ENCODE peak calls at places on chromosomes 13 and 19, in seven cellular contexts. One of them, this sample, is unnamed.

GRCh38 chr13:23159205-23159586 is 21.6 kb upstream of the SGCG start:
- DNase-seq in non-pigmented ciliary epithelial cell: peak
- DNase-seq in activated T-cell treated with anti-CD3 and anti-CD28 coated beads for 1 hour: no peak
- DNase-seq in brain microvascular endothelial cell: peak
- DNase-seq in mucosa of descending colon: no peak
- DNase-seq in stimulated activated CD8-positive, alpha-beta memory T cell treated with anti-CD3 and anti-CD28 coated beads, Interleukin-2, amount 100 ng/mL, for 1 hour: no peak
- DNase-seq in WTC11: peak
- DNase-seq in this sample: no peak

GRCh38 chr13:100339411-100339935 is 249.1 kb downstream of the GGACT start:
- DNase-seq in stimulated activated CD8-positive, alpha-beta memory T cell treated with anti-CD3 and anti-CD28 coated beads, Interleukin-2, amount 100 ng/mL, for 1 hour: no peak
- DNase-seq in non-pigmented ciliary epithelial cell: no peak
- DNase-seq in brain microvascular endothelial cell: no peak
- DNase-seq in WTC11: no peak
- DNase-seq in activated T-cell treated with anti-CD3 and anti-CD28 coated beads for 1 hour: no peak
- DNase-seq in mucosa of descending colon: no peak
- DNase-seq in this sample: no peak

GRCh38 chr13:94705081-94705751 is 7.1 kb downstream of the SOX21 start:
- DNase-seq in activated T-cell treated with anti-CD3 and anti-CD28 coated beads for 1 hour: no peak
- DNase-seq in non-pigmented ciliary epithelial cell: no peak
- DNase-seq in mucosa of descending colon: no peak
- DNase-seq in stimulated activated CD8-positive, alpha-beta memory T cell treated with anti-CD3 and anti-CD28 coated beads, Interleukin-2, amount 100 ng/mL, for 1 hour: no peak
- DNase-seq in brain microvascular endothelial cell: no peak
- DNase-seq in WTC11: peak
- DNase-seq in this sample: no peak

GRCh38 chr13:37448072-37448471 is 150.5 kb downstream of the POSTN start:
- DNase-seq in stimulated activated CD8-positive, alpha-beta memory T cell treated with anti-CD3 and anti-CD28 coated beads, Interleukin-2, amount 100 ng/mL, for 1 hour: no peak
- DNase-seq in WTC11: no peak
- DNase-seq in activated T-cell treated with anti-CD3 and anti-CD28 coated beads for 1 hour: no peak
- DNase-seq in non-pigmented ciliary epithelial cell: no peak
- DNase-seq in brain microvascular endothelial cell: no peak
- DNase-seq in mucosa of descending colon: no peak
- DNase-seq in this sample: no peak

GRCh38 chr19:54415208-54415900 is at the start of gene TTYH1:
- DNase-seq in stimulated activated CD8-positive, alpha-beta memory T cell treated with anti-CD3 and anti-CD28 coated beads, Interleukin-2, amount 100 ng/mL, for 1 hour: no peak
- DNase-seq in brain microvascular endothelial cell: no peak
- DNase-seq in WTC11: peak
- DNase-seq in non-pigmented ciliary epithelial cell: no peak
- DNase-seq in mucosa of descending colon: no peak
- DNase-seq in activated T-cell treated with anti-CD3 and anti-CD28 coated beads for 1 hour: peak
- DNase-seq in this sample: no peak

GRCh38 chr13:94444826-94445225 is 34.7 kb downstream of the DCT start:
- DNase-seq in non-pigmented ciliary epithelial cell: no peak
- DNase-seq in mucosa of descending colon: no peak
- DNase-seq in brain microvascular endothelial cell: no peak
- DNase-seq in activated T-cell treated with anti-CD3 and anti-CD28 coated beads for 1 hour: no peak
- DNase-seq in WTC11: no peak
- DNase-seq in stimulated activated CD8-positive, alpha-beta memory T cell treated with anti-CD3 and anti-CD28 coated beads, Interleukin-2, amount 100 ng/mL, for 1 hour: no peak
- DNase-seq in this sample: no peak

GRCh38 chr13:44271915-44272341 is 101.7 kb upstream of the SERP2 start:
- DNase-seq in non-pigmented ciliary epithelial cell: no peak
- DNase-seq in activated T-cell treated with anti-CD3 and anti-CD28 coated beads for 1 hour: no peak
- DNase-seq in mucosa of descending colon: no peak
- DNase-seq in stimulated activated CD8-positive, alpha-beta memory T cell treated with anti-CD3 and anti-CD28 coated beads, Interleukin-2, amount 100 ng/mL, for 1 hour: no peak
- DNase-seq in WTC11: no peak
- DNase-seq in brain microvascular endothelial cell: no peak
- DNase-seq in this sample: no peak

GRCh38 chr13:34913040-34913439 is 29.0 kb upstream of the NBEA start:
- DNase-seq in mucosa of descending colon: no peak
- DNase-seq in WTC11: peak
- DNase-seq in brain microvascular endothelial cell: peak
- DNase-seq in activated T-cell treated with anti-CD3 and anti-CD28 coated beads for 1 hour: no peak
- DNase-seq in non-pigmented ciliary epithelial cell: peak
- DNase-seq in stimulated activated CD8-positive, alpha-beta memory T cell treated with anti-CD3 and anti-CD28 coated beads, Interleukin-2, amount 100 ng/mL, for 1 hour: no peak
- DNase-seq in this sample: no peak

This sample was measured in T-helper 22 cell.